ENCODE peak calls at places on chromosome 18, in five cellular contexts. One of them, this sample, is unnamed.

GRCh38 chr18:73660931-73661330 is 486.7 kb downstream of the FBXO15 start:
- DNase-seq in neural crest cell: no peak
- DNase-seq in body of pancreas: no peak
- DNase-seq in NCI-H460: no peak
- DNase-seq in left cardiac atrium: no peak
- DNase-seq in this sample: no peak

GRCh38 chr18:23401400-23402347 is 51.4 kb upstream of the RIOK3 start:
- DNase-seq in neural crest cell: peak
- DNase-seq in body of pancreas: peak
- DNase-seq in NCI-H460: no peak
- DNase-seq in left cardiac atrium: peak
- DNase-seq in this sample: no peak

GRCh38 chr18:56402872-56403516 is 235.4 kb downstream of the TXNL1 start:
- DNase-seq in neural crest cell: no peak
- DNase-seq in body of pancreas: no peak
- DNase-seq in NCI-H460: peak
- DNase-seq in left cardiac atrium: no peak
- DNase-seq in this sample: peak

GRCh38 chr18:48728204-48728833 is 189.5 kb downstream of the CTIF start:
- DNase-seq in neural crest cell: no peak
- DNase-seq in body of pancreas: no peak
- DNase-seq in NCI-H460: no peak
- DNase-seq in left cardiac atrium: peak
- DNase-seq in this sample: peak

GRCh38 chr18:25055076-25055475 is 296.9 kb downstream of the ZNF521 start:
- DNase-seq in neural crest cell: no peak
- DNase-seq in body of pancreas: no peak
- DNase-seq in NCI-H460: no peak
- DNase-seq in left cardiac atrium: no peak
- DNase-seq in this sample: peak

GRCh38 chr18:23784811-23785245 is 95.6 kb downstream of the LAMA3 start:
- DNase-seq in neural crest cell: no peak
- DNase-seq in body of pancreas: no peak
- DNase-seq in NCI-H460: no peak
- DNase-seq in left cardiac atrium: no peak
- DNase-seq in this sample: peak

GRCh38 chr18:70491734-70492348 is 203.0 kb downstream of the SOCS6 start:
- DNase-seq in neural crest cell: peak
- DNase-seq in body of pancreas: peak
- DNase-seq in NCI-H460: peak
- DNase-seq in left cardiac atrium: peak
- DNase-seq in this sample: peak

GRCh38 chr18:50928551-50928950 is 39.3 kb upstream of the ELAC1 start:
- DNase-seq in neural crest cell: no peak
- DNase-seq in body of pancreas: no peak
- DNase-seq in NCI-H460: no peak
- DNase-seq in left cardiac atrium: no peak
- DNase-seq in this sample: peak

GRCh38 chr18:56709463-56709862 is 58.3 kb downstream of the WDR7 start:
- DNase-seq in neural crest cell: no peak
- DNase-seq in body of pancreas: no peak
- DNase-seq in NCI-H460: peak
- DNase-seq in left cardiac atrium: no peak
- DNase-seq in this sample: peak

GRCh38 chr18:2515908-2516625 is 55.2 kb downstream of the METTL4 start:
- DNase-seq in neural crest cell: no peak
- DNase-seq in body of pancreas: no peak
- DNase-seq in NCI-H460: peak
- DNase-seq in left cardiac atrium: no peak
- DNase-seq in this sample: peak

GRCh38 chr18:79597176-79598045 is 82.2 kb upstream of the CTDP1 start:
- DNase-seq in neural crest cell: no peak
- DNase-seq in body of pancreas: peak
- DNase-seq in NCI-H460: no peak
- DNase-seq in left cardiac atrium: peak
- DNase-seq in this sample: no peak

GRCh38 chr18:26867471-26867870 is 2.0 kb upstream of the AQP4 start:
- DNase-seq in neural crest cell: no peak
- DNase-seq in body of pancreas: no peak
- DNase-seq in NCI-H460: no peak
- DNase-seq in left cardiac atrium: no peak
- DNase-seq in this sample: no peak

GRCh38 chr18:22822024-22822423 is 111.1 kb upstream of the RBBP8 start:
- DNase-seq in neural crest cell: no peak
- DNase-seq in body of pancreas: no peak
- DNase-seq in NCI-H460: no peak
- DNase-seq in left cardiac atrium: no peak
- DNase-seq in this sample: peak

GRCh38 chr18:37521500-37522465 is 43.8 kb downstream of the CELF4 start:
- DNase-seq in neural crest cell: no peak
- DNase-seq in body of pancreas: no peak
- DNase-seq in NCI-H460: no peak
- DNase-seq in left cardiac atrium: no peak
- DNase-seq in this sample: no peak

GRCh38 chr18:79121746-79122474 is 52.7 kb downstream of the ATP9B start:
- DNase-seq in neural crest cell: no peak
- DNase-seq in body of pancreas: no peak
- DNase-seq in NCI-H460: no peak
- DNase-seq in left cardiac atrium: no peak
- DNase-seq in this sample: peak

GRCh38 chr18:183769-184168 is 25.4 kb downstream of the USP14 start:
- DNase-seq in neural crest cell: no peak
- DNase-seq in body of pancreas: no peak
- DNase-seq in NCI-H460: no peak
- DNase-seq in left cardiac atrium: no peak
- DNase-seq in this sample: peak

GRCh38 chr18:323253-323622 is 55.4 kb upstream of the THOC1 start:
- DNase-seq in neural crest cell: no peak
- DNase-seq in body of pancreas: no peak
- DNase-seq in NCI-H460: no peak
- DNase-seq in left cardiac atrium: no peak
- DNase-seq in this sample: peak

GRCh38 chr18:8960740-8961657 is 141.5 kb upstream of the NDUFV2 start:
- DNase-seq in neural crest cell: no peak
- DNase-seq in body of pancreas: no peak
- DNase-seq in NCI-H460: no peak
- DNase-seq in left cardiac atrium: no peak
- DNase-seq in this sample: peak

GRCh38 chr18:74946646-74947045 is 262.3 kb downstream of the PTGR3 start:
- DNase-seq in neural crest cell: no peak
- DNase-seq in body of pancreas: no peak
- DNase-seq in NCI-H460: no peak
- DNase-seq in left cardiac atrium: no peak
- DNase-seq in this sample: peak